ENCODE peak calls at places on chromosomes 3 and 15, in seven cellular contexts. U, G, J, X, K, F and C are unnamed samples.

GRCh38 chr15:81216411-81216810 is 19.7 kb downstream of the IL16 start:
- DNase-seq in U (no peak), G (no peak), J (no peak), X (no peak), K (no peak), F (no peak), C (no peak)

GRCh38 chr3:191997093-191997492 is 536.1 kb downstream of the PYDC2 start:
- DNase-seq in U (no peak), G (no peak), J (no peak), X (no peak), K (no peak), F (no peak), C (no peak)

GRCh38 chr15:82933576-82933975 is 18.9 kb downstream of the HOMER2 start:
- DNase-seq in U (no peak), G (no peak), J (no peak), X (no peak), K (no peak), F (no peak), C (no peak)

GRCh38 chr3:78718707-78719106 is 1049.1 kb downstream of the ROBO1 start:
- DNase-seq in U (no peak), G (no peak), J (no peak), X (no peak), K (no peak), F (no peak), C (no peak)

GRCh38 chr15:98039596-98039995 is 79.1 kb downstream of the ARRDC4 start:
- DNase-seq in U (no peak), G (no peak), J (no peak), X (no peak), K (no peak), F (no peak), C (no peak)

GRCh38 chr15:36808401-36809160 is 229.2 kb downstream of the CDIN1 start:
- DNase-seq in U (peak; percentile 29), G (no peak), J (peak; percentile 13), X (no peak), K (no peak), F (no peak), C (no peak)

GRCh38 chr15:69435980-69436379 is 16.6 kb upstream of the RPLP1 start:
- DNase-seq in U (no peak), G (no peak), J (no peak), X (no peak), K (no peak), F (no peak), C (no peak)

GRCh38 chr15:50051811-50052419 is 67.1 kb downstream of the ATP8B4 start:
- DNase-seq in U (peak; percentile 83), G (no peak), J (peak; percentile 87), X (peak; percentile 23), K (peak; percentile 43), F (peak; percentile 91), C (peak; percentile 74)

GRCh38 chr3:123350971-123351370 is 97.9 kb downstream of the ADCY5 start:
- DNase-seq in U (no peak), G (peak; percentile 41), J (no peak), X (no peak), K (no peak), F (no peak), C (no peak)

GRCh38 chr15:79002631-79003030 is 57.8 kb upstream of the CTSH start:
- DNase-seq in U (no peak), G (no peak), J (no peak), X (no peak), K (no peak), F (no peak), C (no peak)

GRCh38 chr15:49718846-49719245 is 98.0 kb downstream of the DTWD1 start:
- DNase-seq in U (no peak), G (no peak), J (no peak), X (no peak), K (no peak), F (no peak), C (no peak)

GRCh38 chr3:117114517-117115265 is 405.1 kb downstream of the TUSC7 start:
- DNase-seq in U (no peak), G (no peak), J (no peak), X (no peak), K (no peak), F (no peak), C (no peak)

GRCh38 chr15:89353991-89354390 is 19.4 kb upstream of the POLG start:
- DNase-seq in U (no peak), G (no peak), J (no peak), X (no peak), K (no peak), F (no peak), C (no peak)

GRCh38 chr3:113274425-113274824 is 63.1 kb downstream of the BOC start:
- DNase-seq in U (no peak), G (no peak), J (no peak), X (peak; percentile 67), K (no peak), F (no peak), C (no peak)

GRCh38 chr3:152328841-152329240 is 60.1 kb downstream of the MBNL1 start:
- DNase-seq in U (peak; percentile 53), G (no peak), J (peak; percentile 80), X (no peak), K (no peak), F (peak; percentile 91), C (peak; percentile 41)

GRCh38 chr3:46114324-46114988 is 87.2 kb upstream of the XCR1 start:
- DNase-seq in U (no peak), G (no peak), J (peak; percentile 33), X (no peak), K (no peak), F (peak; percentile 93), C (peak; percentile 53)

GRCh38 chr3:109973733-109974132 is 636.4 kb upstream of the DPPA4 start:
- DNase-seq in U (no peak), G (no peak), J (no peak), X (no peak), K (no peak), F (peak; percentile 5), C (no peak)

GRCh38 chr15:92392462-92392861 is 1.2 kb upstream of the ST8SIA2 start:
- DNase-seq in U (peak; percentile 7), G (no peak), J (no peak), X (no peak), K (no peak), F (no peak), C (no peak)

GRCh38 chr15:100201376-100202280 is 140.1 kb downstream of the ADAMTS17 start:
- DNase-seq in U (no peak), G (no peak), J (no peak), X (no peak), K (no peak), F (peak; percentile 52), C (no peak)

GRCh38 chr3:148757238-148757930 is 59.7 kb downstream of the AGTR1 start:
- DNase-seq in U (peak; percentile 16), G (no peak), J (no peak), X (no peak), K (no peak), F (peak; percentile 59), C (peak; percentile 81)

DNA sequence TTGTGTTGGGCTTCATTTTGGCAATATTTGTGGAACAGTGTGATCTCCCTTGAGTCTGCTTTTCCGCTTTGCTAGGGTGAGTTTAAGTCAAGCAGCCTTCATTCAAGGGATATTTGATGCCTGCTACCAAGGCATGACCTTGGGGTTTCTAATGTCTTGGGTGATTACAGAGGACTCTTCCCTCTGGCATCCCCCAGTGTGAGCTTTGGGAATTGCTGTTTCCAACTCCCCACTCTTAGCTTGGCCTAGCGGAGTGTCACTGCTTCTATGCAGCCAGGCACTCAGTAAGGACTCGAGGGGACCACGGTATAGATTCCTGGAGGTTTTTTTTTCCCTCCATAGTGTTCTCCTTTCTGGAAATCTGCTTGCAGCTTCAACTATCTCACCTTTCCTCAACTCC is 21.1 kb downstream of the GCNT3 start:
- DNase-seq in U (peak; percentile 18), G (no peak), J (peak; percentile 68), X (peak; percentile 37), K (no peak), F (no peak), C (no peak)
- TF ChIP-seq CTCF in U (peak; percentile 11), G (no peak), J (peak; percentile 63), X (peak; percentile 79), K (no peak), F (peak; percentile 47), C (peak; percentile 30)

DNA sequence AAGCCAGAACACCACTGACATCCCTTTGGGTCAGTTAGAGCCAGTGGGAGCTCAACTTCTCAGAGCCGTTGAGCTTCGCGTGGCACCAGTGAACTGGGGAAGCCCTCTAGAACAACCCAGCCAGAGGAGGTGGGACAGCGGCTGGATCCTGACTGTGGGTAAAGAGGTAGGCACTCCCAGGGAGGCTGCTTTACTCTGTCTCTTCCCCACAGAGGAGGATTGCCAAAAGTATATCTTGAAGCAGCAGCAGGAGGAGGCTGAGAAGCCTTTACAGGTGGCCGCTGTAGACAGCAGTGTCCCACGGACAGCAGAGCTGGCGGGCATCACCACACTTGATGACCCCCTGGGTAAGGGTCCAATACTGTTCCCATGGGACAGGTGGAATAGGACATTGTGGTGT is 1.2 kb downstream of the MYD88 start:
- DNase-seq in U (no peak), G (peak; percentile 49), J (no peak), X (no peak), K (no peak), F (no peak), C (no peak)
- H3K4me3 ChIP-seq in U (peak overlapping the region; percentile 89), G (peak overlapping the region; percentile 83), J (no peak overlapping the region), X (no peak overlapping the region), K (peak overlapping the region; percentile 81), F (peak overlapping the region; percentile 71), C (peak overlapping the region; percentile 88)

DNA sequence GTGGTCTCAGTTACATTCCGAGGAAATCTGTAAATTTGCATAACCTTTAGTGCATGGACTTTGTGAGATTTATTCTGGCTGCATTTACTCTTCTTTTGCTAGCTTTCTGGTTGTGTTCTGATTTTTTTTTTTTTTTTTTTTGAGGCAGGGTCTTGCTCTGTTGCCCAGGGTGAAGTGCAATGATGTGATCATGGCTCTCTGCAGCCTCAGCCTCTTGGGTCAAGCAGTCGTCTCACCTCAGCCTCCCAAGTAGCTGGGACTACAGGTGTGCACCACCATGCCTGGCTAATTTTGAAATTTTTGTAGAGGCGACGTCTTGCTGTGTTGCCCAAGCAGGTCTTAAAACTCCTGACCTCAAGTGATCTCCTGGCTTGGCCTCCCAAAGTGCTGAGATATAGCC is 12.6 kb downstream of the RAB5A start:
- DNase-seq in U (no peak), G (no peak), J (no peak), X (no peak), K (no peak), F (no peak), C (no peak)
- TF ChIP-seq CTCF in U (no peak), G (no peak), J (no peak), X (no peak), K (no peak), F (no peak), C (no peak)

GRCh38 chr3:129187857-129188256 is 4.2 kb upstream of the CNBP start:
- DNase-seq in U (no peak), G (no peak), J (no peak), X (no peak), K (no peak), F (no peak), C (no peak)
- H3K4me3 ChIP-seq in U (no peak overlapping the region), G (no peak overlapping the region), J (no peak overlapping the region), X (no peak overlapping the region), K (no peak overlapping the region), F (no peak overlapping the region), C (no peak overlapping the region)